ENCODE peak calls at places on chromosomes 12 and 14, in nine cellular contexts. B is transverse colon, J is body of pancreas, I is A549, W is ovary, K is tibial nerve, X is prostate gland, T is adrenal gland, O is uterus. Q is an unnamed sample. For H3K9me3, the result is how much of the 10 kb centered on the place peaks cover.

GRCh38 chr14:96267916-96268315 is 11.9 kb downstream of the BDKRB1 start:
- DNase-seq in B (no peak), K (no peak), O (no peak), J (no peak), T (no peak), W (no peak), X (no peak), I (no peak), Q (no peak)

GRCh38 chr12:27525373-27525772 is 1.4 kb downstream of the PPFIBP1 start:
- DNase-seq in I (peak), K (peak), W (no peak), B (no peak), J (no peak), X (no peak), O (no peak), T (no peak), Q (no peak)

GRCh38 chr12:18935371-18935965 is 194.1 kb upstream of the PLEKHA5 start:
- DNase-seq in W (no peak), B (no peak), K (no peak), I (no peak), T (no peak), O (no peak), X (no peak), J (no peak), Q (no peak)

GRCh38 chr12:15532364-15532977 is 210.2 kb downstream of the PTPRO start:
- DNase-seq in B (peak), T (no peak), X (no peak), K (peak), J (no peak), W (peak), O (no peak), I (peak), Q (no peak)

GRCh38 chr14:35333797-35334743 is 41.9 kb downstream of the PSMA6 start:
- DNase-seq in I (peak), K (no peak), O (no peak), T (no peak), B (no peak), W (no peak), J (no peak), X (no peak), Q (no peak)

GRCh38 chr14:96053600-96054381 is 14.6 kb downstream of the C14orf132 start:
- DNase-seq in B (peak), I (peak), O (peak), K (peak), T (peak), X (no peak), W (peak), J (no peak), Q (no peak)

GRCh38 chr14:33847066-33847465 is 103.8 kb downstream of the EGLN3 start:
- DNase-seq in B (no peak), K (no peak), T (no peak), J (no peak), X (no peak), W (no peak), I (no peak), O (no peak), Q (no peak)

GRCh38 chr12:16675438-16675837 is 69.5 kb upstream of the LMO3 start:
- DNase-seq in W (no peak), T (no peak), X (no peak), O (no peak), J (no peak), I (no peak), K (no peak), B (no peak), Q (no peak)

GRCh38 chr12:123105427-123105826 is 45.5 kb downstream of the PITPNM2 start:
- DNase-seq in I (no peak), O (no peak), B (no peak), W (no peak), J (no peak), K (no peak), X (no peak), T (no peak), Q (no peak)

GRCh38 chr12:71447691-71448660 is 8.4 kb downstream of the LGR5 start:
- DNase-seq in I (no peak), T (no peak), O (no peak), J (no peak), W (no peak), X (no peak), K (no peak), B (no peak), Q (no peak)

GRCh38 chr14:94685166-94685581 is 73.0 kb downstream of the SERPINA3 start:
- DNase-seq in T (no peak), I (peak), W (no peak), K (no peak), B (no peak), O (no peak), X (no peak), J (no peak), Q (no peak)

GRCh38 chr12:127531561-127531960 is 735.4 kb upstream of the TMEM132C start:
- DNase-seq in O (no peak), B (no peak), W (no peak), I (no peak), X (no peak), T (no peak), J (no peak), K (no peak), Q (no peak)

GRCh38 chr12:65368071-65368470 is 89.6 kb downstream of the MSRB3 start:
- DNase-seq in B (no peak), X (no peak), I (no peak), K (no peak), W (no peak), O (no peak), J (no peak), T (no peak), Q (no peak)

GRCh38 chr12:52217223-52217622 is 15.8 kb upstream of the KRT7 start:
- DNase-seq in W (peak), T (peak), K (no peak), B (peak), X (peak), I (peak), J (peak), O (no peak), Q (no peak)

GRCh38 chr14:100438678-100439592 is 115.8 kb downstream of the SLC25A47 start:
- DNase-seq in W (no peak), I (peak), K (no peak), T (peak), O (peak), J (no peak), B (peak), X (peak), Q (no peak)

GRCh38 chr12:40336573-40337199 is 111.9 kb downstream of the LRRK2 start:
- DNase-seq in I (peak), W (no peak), J (no peak), K (no peak), T (no peak), X (no peak), B (no peak), O (no peak), Q (no peak)

GRCh38 chr12:94435511-94435927 is 24.1 kb downstream of the CEP83 start:
- DNase-seq in O (no peak), I (no peak), K (no peak), B (no peak), J (no peak), X (no peak), W (no peak), T (no peak), Q (no peak)

GRCh38 chr14:103128631-103129300 is 5.5 kb downstream of the TNFAIP2 start:
- DNase-seq in J (no peak), I (no peak), K (no peak), B (no peak), X (no peak), T (peak), O (peak), W (peak), Q (no peak)

GRCh38 chr12:6116481-6117021 is 7.9 kb downstream of the VWF start:
- DNase-seq in J (no peak), X (no peak), O (no peak), W (peak), B (no peak), T (no peak), K (no peak), I (peak), Q (no peak)

GRCh38 chr12:14959463-14959862 is 1.9 kb downstream of the ARHGDIB start:
- DNase-seq in I (no peak), K (no peak), J (no peak), X (no peak), O (no peak), B (no peak), W (no peak), T (no peak), Q (no peak)

GRCh38 chr14:85856430-85856829 is 326.5 kb downstream of the FLRT2 start:
- DNase-seq in K (no peak), B (no peak), O (no peak), X (no peak), T (no peak), J (no peak), I (no peak), W (no peak), Q (no peak)

GRCh38 chr14:69037790-69038448 is 58.8 kb upstream of the ACTN1 start:
- DNase-seq in I (peak), T (no peak), K (no peak), J (no peak), O (no peak), X (no peak), B (no peak), W (no peak), Q (no peak)

GRCh38 chr14:54866588-54866987 is 36.0 kb downstream of the GCH1 start:
- DNase-seq in T (no peak), K (no peak), O (no peak), B (no peak), J (no peak), X (no peak), W (no peak), I (no peak), Q (no peak)

GRCh38 chr12:92735131-92735721 is 32.4 kb downstream of the PLEKHG7 start:
- DNase-seq in T (no peak), K (no peak), W (peak), X (peak), O (no peak), B (no peak), J (no peak), I (peak), Q (peak)

GRCh38 chr14:21846227-21846885 is 172.7 kb upstream of the OR4E1 start:
- DNase-seq in K (peak), I (peak), W (no peak), O (no peak), T (no peak), B (peak), J (peak), X (no peak), Q (no peak)

GRCh38 chr12:62862259-62862881 is 72.6 kb downstream of the PPM1H start:
- DNase-seq in K (no peak), O (no peak), J (no peak), T (no peak), X (no peak), B (no peak), I (no peak), W (no peak), Q (no peak)

GRCh38 chr12:51415931-51416330 is 8.7 kb upstream of the SLC4A8 start:
- DNase-seq in X (no peak), O (no peak), J (no peak), T (no peak), I (no peak), W (no peak), K (no peak), B (no peak), Q (no peak)

GRCh38 chr12:1587927-1588573 is 6.3 kb downstream of the FBXL14 start:
- DNase-seq in J (no peak), B (no peak), X (no peak), T (no peak), K (no peak), O (no peak), W (no peak), I (no peak), Q (no peak)

GRCh38 chr12:117316336-117316735 is 45.1 kb downstream of the NOS1 start:
- DNase-seq in O (no peak), I (no peak), T (no peak), W (no peak), X (no peak), K (no peak), J (no peak), B (no peak), Q (no peak)

GRCh38 chr14:88559852-88560251 is 3.0 kb upstream of the ZC3H14 start:
- DNase-seq in T (no peak), K (no peak), O (no peak), J (no peak), I (peak), X (no peak), W (no peak), B (no peak), Q (no peak)

GRCh38 chr12:59874781-59875180 is 279.0 kb downstream of the SLC16A7 start:
- DNase-seq in K (no peak), W (no peak), I (no peak), T (no peak), J (no peak), X (no peak), B (no peak), O (no peak), Q (no peak)

GRCh38 chr12:105803292-105803691 is 335.5 kb downstream of the NUAK1 start:
- DNase-seq in O (no peak), X (no peak), W (no peak), J (no peak), B (no peak), I (no peak), T (no peak), K (no peak), Q (no peak)

GRCh38 chr12:11729008-11729407 is 79.5 kb downstream of the ETV6 start:
- DNase-seq in W (no peak), K (no peak), T (no peak), O (no peak), B (peak), I (no peak), X (peak), J (peak), Q (no peak)

DNA sequence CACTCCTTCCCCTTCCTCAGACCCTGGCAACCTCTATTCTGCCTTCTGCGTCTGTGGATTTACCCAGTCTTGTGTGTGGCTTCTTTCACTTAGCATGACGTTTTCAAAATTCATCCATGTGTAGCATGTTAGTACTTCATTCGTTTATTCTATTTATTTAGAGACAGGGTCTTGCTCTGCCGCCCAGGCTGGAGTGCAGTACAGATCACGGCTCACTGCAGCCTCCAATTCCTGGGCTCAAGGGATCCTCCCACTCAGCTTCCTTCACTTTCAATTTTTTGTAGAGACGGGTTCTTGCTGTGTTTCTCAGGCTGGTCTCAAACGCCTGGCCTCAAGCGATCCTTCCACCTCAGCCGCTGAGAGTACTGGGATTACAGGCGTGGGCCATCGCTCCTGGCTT is 37.0 kb downstream of the B4GALNT3 start:
- DNase-seq in I (no peak), T (no peak), B (no peak), K (no peak), W (no peak), X (no peak), J (no peak), O (no peak), Q (no peak)
- TF ChIP-seq POLR2A in I (no peak), T (no peak), B (no peak), K (no peak), W (no peak), X (no peak), J (no peak), O (no peak), Q (no peak)

DNA sequence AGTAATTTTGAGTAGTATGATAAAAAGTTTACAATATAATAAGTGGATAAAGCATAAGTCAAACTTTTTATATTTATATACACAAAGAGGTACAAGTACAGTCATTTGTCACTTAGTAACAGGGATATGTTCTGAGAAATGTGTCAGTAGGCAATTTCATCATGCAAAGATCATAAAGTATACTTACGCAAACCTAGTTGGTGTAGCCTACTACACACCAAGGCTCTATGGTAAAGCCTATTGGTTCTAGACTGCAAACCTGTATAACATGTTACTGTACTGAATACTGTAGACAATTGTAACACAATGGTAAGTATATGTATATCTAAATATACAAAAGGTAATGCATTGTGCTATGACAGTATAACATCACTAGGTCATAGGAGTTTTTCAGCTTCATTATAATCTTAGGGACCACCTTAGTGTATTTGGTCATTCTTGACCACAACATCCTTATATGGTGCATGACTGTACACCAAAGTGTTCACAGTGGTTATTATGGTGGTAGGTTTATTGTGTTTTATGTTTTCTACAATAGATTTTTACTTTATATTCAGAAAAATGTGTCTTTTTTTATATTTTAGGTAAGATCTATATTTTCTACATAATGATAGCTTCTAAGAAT is 14.9 kb upstream of the SCFD1 start:
- DNase-seq in W (no peak), X (no peak), T (no peak), I (no peak), B (no peak), O (no peak), J (no peak), K (no peak), Q (no peak)
- H3K9me3 ChIP-seq in W (under half), X (under half), T (under half), I (under half), B (under half), O (under half), J (under half), K (under half), Q (under half)

DNA sequence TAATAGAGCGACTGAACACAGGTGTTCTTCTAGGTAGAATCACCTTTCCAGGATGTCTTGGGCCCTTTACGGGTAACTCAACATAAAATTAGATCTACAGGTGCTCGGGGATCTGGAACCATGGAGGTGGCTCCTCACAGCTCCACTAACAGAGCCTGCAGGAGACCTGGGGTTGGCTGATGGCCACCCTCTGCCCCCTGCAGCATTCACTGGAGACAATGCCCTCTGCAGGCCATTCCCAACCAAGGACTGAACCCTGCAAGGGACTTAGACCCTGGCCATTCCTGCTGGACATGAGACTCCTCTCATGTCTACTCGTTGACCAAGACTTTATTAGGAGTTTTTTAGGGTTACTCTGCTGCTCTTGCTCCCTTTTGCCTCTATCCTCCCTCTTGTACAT is 58.5 kb upstream of the PPP4R3A start:
- DNase-seq in I (peak), W (no peak), T (no peak), X (no peak), J (no peak), B (no peak), O (no peak), K (no peak), Q (peak)
- TF ChIP-seq CTCF in I (no peak), W (no peak), T (no peak), X (no peak), J (no peak), B (no peak), O (no peak), K (no peak), Q (no peak)

GRCh38 chr12:126112849-126113248 is 1047.6 kb downstream of the AACS start:
- DNase-seq in B (no peak), J (no peak), W (no peak), O (no peak), T (no peak), K (no peak), X (no peak), I (no peak), Q (no peak)
- TF ChIP-seq POLR2A in B (no peak), J (no peak), W (no peak), O (no peak), T (no peak), K (no peak), X (no peak), I (no peak), Q (no peak)

DNA sequence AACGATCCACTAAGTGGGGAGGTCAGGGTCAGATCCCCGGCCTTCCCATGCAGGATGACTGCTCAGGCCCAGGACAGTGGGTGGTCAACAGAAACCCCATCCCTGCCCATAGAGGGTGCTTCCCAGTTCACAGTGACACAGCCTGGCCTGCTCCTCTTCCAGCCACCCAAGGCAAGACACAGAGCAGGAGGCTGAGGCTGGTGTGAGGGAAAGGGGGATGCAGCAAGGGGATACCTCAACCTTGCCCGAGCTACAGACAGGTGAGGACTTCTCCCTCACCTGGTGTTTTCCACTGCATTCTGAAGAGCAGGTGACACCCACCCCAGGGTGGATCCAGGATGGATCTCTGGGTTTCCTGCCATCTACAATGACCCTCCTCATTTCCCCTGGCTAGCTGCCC is 106.7 kb downstream of the KIF26A start:
- DNase-seq in I (no peak), J (peak), X (no peak), T (no peak), B (no peak), O (peak), W (peak), K (no peak), Q (no peak)
- H3K9me3 ChIP-seq in I (under half), J (under half), X (under half), T (under half), B (under half), O (under half), W (under half), K (under half), Q (under half)

GRCh38 chr14:60721331-60722162 is 2.6 kb downstream of the SIX4 start:
- DNase-seq in T (peak), X (peak), O (peak), K (no peak), B (peak), W (peak), I (peak), J (peak), Q (no peak)
- TF ChIP-seq CTCF in T (peak), X (peak), O (peak), K (no peak), B (no peak), W (no peak), I (peak), J (peak), Q (no peak)

DNA sequence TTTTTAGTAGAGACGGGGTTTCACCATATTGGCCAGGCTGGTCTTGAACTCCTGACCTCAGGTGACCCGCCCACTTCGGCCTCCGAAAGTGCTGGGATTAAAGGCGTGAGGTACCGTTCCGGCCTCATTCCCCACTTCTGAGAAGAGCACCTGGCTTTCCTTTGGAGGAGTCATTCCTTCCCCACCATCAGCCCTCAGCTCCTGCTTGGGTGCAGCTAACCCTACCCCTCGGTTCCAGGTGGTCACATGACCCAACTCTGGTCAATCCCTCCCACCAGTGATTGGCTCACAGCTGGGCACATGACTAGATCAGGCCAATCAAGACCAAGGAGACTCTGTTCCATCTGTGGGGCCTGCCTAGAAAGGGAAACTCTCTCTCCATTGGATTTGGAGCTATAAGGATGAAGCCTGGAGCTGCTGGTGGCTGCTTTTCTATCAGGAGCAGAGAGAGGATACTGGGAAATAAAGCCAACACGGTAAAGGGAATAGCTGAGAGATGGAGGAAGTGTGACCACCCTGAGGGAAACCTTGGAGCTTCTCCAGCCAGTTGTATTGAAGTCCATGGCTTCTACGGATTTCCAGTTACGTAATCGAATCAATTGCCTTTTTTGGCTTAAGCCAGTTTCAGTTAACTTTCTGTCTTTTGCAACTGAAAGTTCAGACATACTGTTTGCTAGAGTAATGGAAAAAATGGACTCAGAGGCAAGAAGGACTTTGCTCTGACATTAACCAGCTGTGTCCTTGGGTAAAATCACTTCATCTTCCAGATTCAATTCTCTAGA is 19.8 kb upstream of the IFT81 start:
- DNase-seq in W (no peak), J (no peak), K (no peak), I (no peak), X (no peak), O (no peak), B (no peak), T (no peak), Q (no peak)
- TF ChIP-seq POLR2A in W (no peak), J (no peak), K (no peak), I (no peak), X (no peak), O (no peak), B (no peak), T (no peak), Q (no peak)

GRCh38 chr12:47829584-47829983 is 9.9 kb upstream of the HDAC7 start:
- DNase-seq in I (no peak), T (no peak), K (no peak), X (no peak), B (no peak), J (no peak), O (no peak), W (no peak), Q (no peak)
- H3K9me3 ChIP-seq in I (under half), T (under half), K (under half), X (under half), B (under half), J (under half), O (under half), W (under half), Q (under half)